ENCODE peak calls at places on chromosomes 3 and 15, in nine cellular contexts. L is SK-N-MC; R is stomach; K is SK-N-SH; G is OCI-LY7; Z is psoas muscle; U is right cardiac atrium; J is IMR-90; T is CD4-positive, alpha-beta T cell. V is an unnamed sample. For H3K9me3, the result is how much of the 10 kb centered on the place peaks cover.

GRCh38 chr3:172816968-172817367 is 66.4 kb downstream of the ECT2 start:
- DNase-seq in R (no peak), G (no peak), U (no peak), K (no peak), L (no peak), J (no peak), T (no peak), Z (no peak), V (no peak)

GRCh38 chr3:196694941-196695848 is 16.9 kb downstream of the CEP19 start:
- DNase-seq in K (no peak), J (no peak), R (no peak), L (no peak), T (no peak), Z (no peak), G (no peak), U (no peak), V (no peak)

GRCh38 chr3:98962189-98962930 is 60.9 kb upstream of the DCBLD2 start:
- DNase-seq in K (no peak), J (peak), T (no peak), U (no peak), Z (no peak), G (no peak), R (no peak), L (no peak), V (no peak)

GRCh38 chr3:159238646-159239045 is 436.8 kb downstream of the MFSD1 start:
- DNase-seq in K (no peak), R (no peak), J (no peak), L (no peak), Z (no peak), T (no peak), U (no peak), G (no peak), V (no peak)

GRCh38 chr3:77825045-77825827 is 785.3 kb downstream of the ROBO2 start:
- DNase-seq in R (peak), T (no peak), U (no peak), L (no peak), Z (peak), G (no peak), J (peak), K (no peak), V (no peak)

GRCh38 chr15:44038801-44039200 is 156.3 kb downstream of the FRMD5 start:
- DNase-seq in T (no peak), R (no peak), J (peak), U (no peak), Z (no peak), K (no peak), G (no peak), L (no peak), V (no peak)

GRCh38 chr15:82855286-82856092 is 46.1 kb downstream of the WHAMM start:
- DNase-seq in R (peak), T (no peak), Z (no peak), G (peak), K (no peak), U (no peak), L (no peak), J (no peak), V (no peak)

GRCh38 chr15:39582286-39582976 is 1.6 kb downstream of the THBS1 start:
- DNase-seq in L (no peak), J (peak), K (no peak), U (peak), R (no peak), Z (no peak), T (no peak), G (no peak), V (no peak)

GRCh38 chr15:68228971-68229385 is 550 bp downstream of the CLN6 start:
- DNase-seq in G (peak), U (no peak), R (no peak), T (no peak), L (no peak), J (peak), K (no peak), Z (no peak), V (no peak)

GRCh38 chr3:133113526-133113925 is 75.3 kb downstream of the TMEM108 start:
- DNase-seq in Z (no peak), T (no peak), R (no peak), J (peak), G (no peak), K (no peak), U (no peak), L (no peak), V (no peak)

DNA sequence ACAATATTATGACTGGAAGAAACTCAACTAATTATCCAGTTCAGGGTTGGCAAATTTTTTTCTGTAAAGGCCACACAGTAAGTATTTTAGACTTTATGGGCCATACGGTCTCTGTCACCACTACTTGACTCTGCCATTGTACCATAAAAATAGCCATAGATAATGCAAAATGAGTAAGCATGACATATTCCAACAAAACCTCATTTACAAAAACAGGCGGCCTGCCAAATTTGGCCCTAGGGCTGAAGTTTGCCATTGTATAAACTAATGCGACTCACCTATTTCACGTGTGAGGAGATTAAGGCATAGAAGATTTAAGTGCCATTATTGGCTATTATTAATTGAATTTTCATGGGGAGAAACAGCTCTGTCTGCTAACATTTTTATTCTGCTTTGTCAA is 116.8 kb upstream of the CNTN6 start:
- DNase-seq in J (no peak), G (no peak), T (no peak), L (no peak), Z (no peak), K (no peak), R (no peak), U (no peak), V (no peak)
- H3K9me3 ChIP-seq in J (under half), G (under half), T (under half), L (under half), Z (under half), K (under half), R (under half), U (under half), V (under half)

GRCh38 chr3:21435871-21436270 is 315.1 kb downstream of the ZNF385D start:
- DNase-seq in L (no peak), T (no peak), Z (no peak), R (no peak), J (peak), G (no peak), K (no peak), U (no peak), V (no peak)
- H3K9me3 ChIP-seq in L (under half), T (under half), Z (under half), R (under half), J (under half), G (under half), K (under half), U (under half), V (under half)

DNA sequence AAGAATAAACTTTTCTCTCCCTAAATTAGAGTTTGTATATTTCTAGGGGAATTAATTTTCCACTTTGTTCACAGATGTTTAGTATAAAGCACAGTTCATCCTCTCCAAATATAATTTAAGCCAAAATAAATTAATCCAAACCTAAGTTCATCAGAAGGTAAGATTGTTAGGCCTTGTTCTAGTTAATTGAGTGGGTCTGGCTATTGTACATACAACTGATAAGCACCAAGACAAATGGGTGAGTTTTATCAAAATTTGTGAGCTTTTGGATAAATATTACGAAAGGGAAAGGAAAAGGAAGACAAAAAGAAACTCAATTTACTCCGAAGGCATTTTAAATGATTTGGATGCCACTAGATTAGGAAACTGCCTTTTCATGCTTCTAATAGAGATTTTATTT is 304.1 kb downstream of the ZNF385D start:
- DNase-seq in R (no peak), Z (no peak), J (no peak), U (no peak), G (no peak), T (no peak), K (no peak), L (no peak), V (no peak)
- H3K9me3 ChIP-seq in R (under half), Z (under half), J (under half), U (under half), G (under half), T (under half), K (under half), L (under half), V (under half)

GRCh38 chr15:20344601-20345400 is 196.8 kb downstream of the GOLGA6L6 start:
- DNase-seq in L (no peak), U (no peak), G (no peak), K (peak), J (no peak), T (no peak), R (no peak), Z (peak), V (no peak)

GRCh38 chr15:20341901-20342605 is 199.5 kb downstream of the GOLGA6L6 start:
- DNase-seq in K (no peak), T (peak), U (peak), R (peak), G (no peak), J (no peak), L (no peak), Z (peak), V (peak)

GRCh38 chr15:20348291-20348899 is 193.2 kb downstream of the GOLGA6L6 start:
- DNase-seq in G (no peak), J (no peak), L (no peak), T (no peak), R (no peak), U (no peak), Z (no peak), K (no peak), V (no peak)

GRCh38 chr15:20346082-20346805 is 195.4 kb downstream of the GOLGA6L6 start:
- DNase-seq in T (no peak), Z (peak), J (no peak), R (no peak), L (no peak), K (no peak), U (no peak), G (no peak), V (no peak)

GRCh38 chr15:20345401-20345958 is 196.1 kb downstream of the GOLGA6L6 start:
- DNase-seq in J (no peak), Z (peak), U (peak), L (no peak), R (no peak), T (no peak), G (no peak), K (peak), V (peak)
- H3K9me3 ChIP-seq in J (half or more), Z (under half), U (under half), L (under half), R (under half), T (under half), G (under half), K (under half), V (under half)